ENCODE peak calls at places on chromosomes 5 and 9, in nine cellular contexts. D, Q, N, J, C, I, E, B and R are unnamed samples.

GRCh38 chr9:108779506-108779905 is 76.3 kb downstream of the ACTL7B start:
- DNase-seq in D (no peak), Q (no peak), N (no peak), J (no peak), C (no peak), I (no peak), E (no peak), B (no peak), R (no peak)

GRCh38 chr5:142082182-142082781 is 26.3 kb upstream of the NDFIP1 start:
- DNase-seq in D (peak; percentile 67), Q (no peak), N (no peak), J (no peak), C (no peak), I (no peak), E (no peak), B (no peak), R (no peak)

GRCh38 chr9:113475031-113475430 is 11.5 kb downstream of the RGS3 start:
- DNase-seq in D (no peak), Q (no peak), N (no peak), J (no peak), C (no peak), I (no peak), E (no peak), B (no peak), R (no peak)

GRCh38 chr9:5642170-5642569 is 13.3 kb downstream of the RIC1 start:
- DNase-seq in D (no peak), Q (no peak), N (no peak), J (no peak), C (no peak), I (no peak), E (no peak), B (no peak), R (no peak)

GRCh38 chr5:29042152-29042551 is 2003.8 kb upstream of the CDH9 start:
- DNase-seq in D (no peak), Q (no peak), N (no peak), J (no peak), C (no peak), I (no peak), E (no peak), B (no peak), R (no peak)

GRCh38 chr5:75720882-75721281 is 3.6 kb upstream of the POC5 start:
- DNase-seq in D (no peak), Q (no peak), N (no peak), J (no peak), C (no peak), I (no peak), E (no peak), B (no peak), R (no peak)

GRCh38 chr9:79145442-79145841 is 426.3 kb upstream of the TLE4 start:
- DNase-seq in D (no peak), Q (no peak), N (no peak), J (no peak), C (no peak), I (no peak), E (no peak), B (no peak), R (no peak)

GRCh38 chr9:111287127-111287526 is 42.9 kb downstream of the OR2K2 start:
- DNase-seq in D (no peak), Q (peak; percentile 6), N (no peak), J (peak; percentile 56), C (no peak), I (peak; percentile 82), E (peak; percentile 42), B (peak; percentile 72), R (no peak)

GRCh38 chr9:86321373-86321772 is 32.8 kb downstream of the TUT7 start:
- DNase-seq in D (no peak), Q (peak; percentile 64), N (no peak), J (peak; percentile 94), C (no peak), I (peak; percentile 84), E (peak; percentile 98), B (peak; percentile 80), R (no peak)

GRCh38 chr9:16521868-16522381 is 348.5 kb downstream of the BNC2 start:
- DNase-seq in D (no peak), Q (no peak), N (peak; percentile 44), J (peak; percentile 79), C (no peak), I (peak; percentile 94), E (peak; percentile 80), B (peak; percentile 94), R (no peak)

GRCh38 chr9:84775056-84775648 is 105.6 kb downstream of the NTRK2 start:
- DNase-seq in D (no peak), Q (no peak), N (no peak), J (no peak), C (no peak), I (no peak), E (no peak), B (no peak), R (no peak)

GRCh38 chr9:78261403-78262001 is 25.6 kb downstream of the CEP78 start:
- DNase-seq in D (no peak), Q (peak; percentile 36), N (no peak), J (peak; percentile 68), C (no peak), I (peak; percentile 55), E (no peak), B (peak; percentile 46), R (peak; percentile 37)

GRCh38 chr9:93670208-93671029 is 94.0 kb downstream of the PHF2 start:
- DNase-seq in D (peak; percentile 18), Q (no peak), N (peak; percentile 7), J (peak; percentile 22), C (peak; percentile 11), I (peak; percentile 13), E (no peak), B (no peak), R (no peak)

GRCh38 chr5:97563258-97563657 is 380.2 kb upstream of the RIOK2 start:
- DNase-seq in D (no peak), Q (no peak), N (no peak), J (no peak), C (no peak), I (no peak), E (no peak), B (no peak), R (no peak)

GRCh38 chr9:129586241-129586640 is 34.7 kb downstream of the C9orf50 start:
- DNase-seq in D (peak; percentile 65), Q (no peak), N (no peak), J (no peak), C (no peak), I (no peak), E (no peak), B (no peak), R (no peak)

GRCh38 chr9:15422355-15423327 is at the start of gene SNAPC3:
- DNase-seq in D (peak; percentile 94), Q (peak; percentile 95), N (peak; percentile 94), J (peak; percentile 97), C (peak; percentile 97), I (peak; percentile 93), E (peak; percentile 44), B (peak; percentile 97), R (peak; percentile 97)

GRCh38 chr5:10124287-10124686 is 125.4 kb downstream of the ATPSCKMT start:
- DNase-seq in D (no peak), Q (no peak), N (no peak), J (no peak), C (no peak), I (no peak), E (no peak), B (no peak), R (no peak)

GRCh38 chr5:81420039-81420667 is 26.2 kb upstream of the ACOT12 start:
- DNase-seq in D (peak; percentile 47), Q (peak; percentile 69), N (no peak), J (peak; percentile 82), C (no peak), I (peak; percentile 96), E (peak; percentile 69), B (peak; percentile 94), R (no peak)

GRCh38 chr9:16986441-16987387 is 116.2 kb upstream of the BNC2 start:
- DNase-seq in D (no peak), Q (no peak), N (no peak), J (peak; percentile 52), C (no peak), I (peak; percentile 80), E (no peak), B (peak; percentile 83), R (no peak)

GRCh38 chr9:70392189-70392588 is 22.3 kb downstream of the KLF9 start:
- DNase-seq in D (peak; percentile 26), Q (peak; percentile 24), N (no peak), J (no peak), C (no peak), I (no peak), E (no peak), B (no peak), R (no peak)
- TF ChIP-seq CTCF in D (peak; percentile 38), Q (peak; percentile 27), N (no peak), J (peak; percentile 24), C (no peak), I (no peak), E (no peak), B (peak; percentile 31), R (no peak)

GRCh38 chr9:89786650-89787049 is 181.8 kb downstream of the GADD45G start:
- DNase-seq in D (no peak), Q (no peak), N (no peak), J (peak; percentile 34), C (peak; percentile 62), I (no peak), E (no peak), B (peak; percentile 52), R (no peak)
- TF ChIP-seq CTCF in D (no peak), Q (no peak), N (no peak), J (no peak), C (no peak), I (no peak), E (no peak), B (no peak), R (no peak)

GRCh38 chr9:92147030-92147853 is 32.0 kb upstream of the SPTLC1 start:
- DNase-seq in D (peak; percentile 37), Q (peak; percentile 85), N (peak; percentile 81), J (peak; percentile 84), C (no peak), I (peak; percentile 94), E (peak; percentile 47), B (peak; percentile 94), R (peak; percentile 58)
- TF ChIP-seq CTCF in D (no peak), Q (no peak), N (no peak), J (peak; percentile 28), C (no peak), I (peak; percentile 38), E (peak; percentile 22), B (peak; percentile 7), R (no peak)

DNA sequence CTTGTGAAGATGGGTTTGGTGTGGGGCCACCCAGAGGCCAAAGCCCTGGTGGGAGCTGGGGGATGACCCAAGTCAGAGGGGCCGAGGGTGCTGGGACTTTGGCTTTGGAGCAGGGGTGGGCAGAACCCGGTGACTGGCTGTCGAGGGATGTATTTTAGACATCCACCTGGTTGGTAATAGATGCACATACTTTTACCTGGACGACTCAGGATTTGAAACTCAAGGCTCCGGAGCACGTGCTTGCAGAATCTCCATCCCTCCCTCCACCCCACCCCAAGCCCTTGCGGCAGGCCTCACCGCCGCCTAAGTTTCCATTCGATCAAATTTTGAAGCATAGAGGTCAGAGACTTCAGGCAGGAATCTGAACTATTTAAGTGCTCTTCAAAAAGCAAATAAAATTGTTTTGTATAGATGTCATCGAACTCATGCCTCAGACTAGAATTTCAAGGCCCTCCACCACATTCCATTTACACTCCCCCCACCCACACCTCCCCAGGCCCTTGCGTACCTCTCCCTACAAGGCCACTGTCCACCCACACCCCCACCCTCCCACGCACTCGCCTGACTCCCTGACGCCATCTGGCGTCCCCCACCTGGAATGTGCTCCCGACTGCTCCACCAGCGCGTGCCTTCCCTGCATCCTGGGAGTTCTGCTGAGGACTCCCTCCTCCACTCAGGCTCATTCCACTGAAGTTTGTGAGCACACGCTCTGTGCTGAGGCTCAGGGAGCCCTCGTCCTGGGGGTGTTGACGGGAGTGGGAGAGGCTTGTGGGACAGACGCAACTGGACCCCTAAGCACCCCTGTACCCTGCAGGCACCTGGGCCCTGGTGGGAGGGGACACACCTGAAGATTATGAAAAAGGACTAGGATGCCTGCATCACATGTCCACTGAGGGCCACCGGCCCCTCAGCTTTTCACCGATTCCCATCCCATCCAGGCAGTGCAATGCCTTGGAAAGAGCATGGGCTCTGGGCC is 56.4 kb upstream of the RPL26L1 start:
- DNase-seq in D (no peak), Q (peak; percentile 99), N (peak; percentile 93), J (peak; percentile 93), C (peak; percentile 60), I (peak; percentile 99), E (peak; percentile 99), B (peak; percentile 96), R (no peak)
- TF ChIP-seq CTCF in D (no peak), Q (peak; percentile 60), N (peak; percentile 23), J (peak; percentile 58), C (no peak), I (peak; percentile 64), E (peak; percentile 86), B (peak; percentile 72), R (peak; percentile 25)